ENCODE peak calls at places on chromosomes 3 and 15, in seven cellular contexts. I is K562, N is SK-N-SH, S is HCT116, R is GM12878, Z is HepG2, P is H1. E is an unnamed sample.

GRCh38 chr15:40815042-40815678 is 7.9 kb upstream of the DNAJC17 start:
- DNase-seq in I (no peak), N (no peak), S (no peak), R (no peak), Z (no peak), P (no peak), E (peak)

GRCh38 chr3:148084931-148085330 is 612.8 kb upstream of the AGTR1 start:
- DNase-seq in I (no peak), N (no peak), S (no peak), R (peak), Z (no peak), P (no peak), E (no peak)

GRCh38 chr3:103085465-103085864 is 650.6 kb downstream of the ZPLD1 start:
- DNase-seq in I (no peak), N (no peak), S (no peak), R (peak), Z (peak), P (no peak), E (no peak)

GRCh38 chr3:57729339-57730039 is 26.6 kb upstream of the SLMAP start:
- DNase-seq in I (no peak), N (no peak), S (no peak), R (no peak), Z (no peak), P (no peak), E (no peak)

GRCh38 chr3:8298021-8298954 is 203.3 kb upstream of the LMCD1 start:
- DNase-seq in I (no peak), N (no peak), S (no peak), R (no peak), Z (no peak), P (no peak), E (no peak)

GRCh38 chr15:29611057-29611456 is 211.2 kb downstream of the TJP1 start:
- DNase-seq in I (no peak), N (no peak), S (no peak), R (no peak), Z (no peak), P (no peak), E (no peak)

GRCh38 chr3:126746395-126747177 is 42.5 kb downstream of the CHCHD6 start:
- DNase-seq in I (peak), N (peak), S (peak), R (no peak), Z (peak), P (no peak), E (peak)

GRCh38 chr3:183375787-183376186 is 52.6 kb downstream of the MCF2L2 start:
- DNase-seq in I (no peak), N (no peak), S (no peak), R (no peak), Z (no peak), P (no peak), E (peak)

GRCh38 chr15:85704720-85705119 is 90.0 kb downstream of the KLHL25 start:
- DNase-seq in I (no peak), N (no peak), S (no peak), R (no peak), Z (no peak), P (no peak), E (no peak)

GRCh38 chr3:97256060-97256459 is 441.7 kb downstream of the EPHA6 start:
- DNase-seq in I (no peak), N (no peak), S (no peak), R (no peak), Z (no peak), P (no peak), E (no peak)

GRCh38 chr3:180646187-180646790 is 33.0 kb downstream of the CCDC39 start:
- DNase-seq in I (no peak), N (peak), S (peak), R (no peak), Z (no peak), P (no peak), E (peak)

GRCh38 chr3:126259411-126260391 is 79.3 kb upstream of the ALDH1L1 start:
- DNase-seq in I (peak), N (peak), S (no peak), R (no peak), Z (peak), P (no peak), E (no peak)

GRCh38 chr15:73305331-73306211 is 63.2 kb downstream of the HCN4 start:
- DNase-seq in I (peak), N (peak), S (peak), R (no peak), Z (peak), P (peak), E (peak)

GRCh38 chr3:27993061-27993460 is 248.4 kb upstream of the CMC1 start:
- DNase-seq in I (no peak), N (no peak), S (no peak), R (no peak), Z (no peak), P (no peak), E (no peak)

GRCh38 chr3:123445702-123446101 is 3.2 kb downstream of the ADCY5 start:
- DNase-seq in I (no peak), N (no peak), S (no peak), R (no peak), Z (no peak), P (no peak), E (no peak)

GRCh38 chr15:68304611-68305337 is 27.2 kb downstream of the FEM1B start:
- DNase-seq in I (no peak), N (no peak), S (no peak), R (no peak), Z (no peak), P (no peak), E (no peak)

DNA sequence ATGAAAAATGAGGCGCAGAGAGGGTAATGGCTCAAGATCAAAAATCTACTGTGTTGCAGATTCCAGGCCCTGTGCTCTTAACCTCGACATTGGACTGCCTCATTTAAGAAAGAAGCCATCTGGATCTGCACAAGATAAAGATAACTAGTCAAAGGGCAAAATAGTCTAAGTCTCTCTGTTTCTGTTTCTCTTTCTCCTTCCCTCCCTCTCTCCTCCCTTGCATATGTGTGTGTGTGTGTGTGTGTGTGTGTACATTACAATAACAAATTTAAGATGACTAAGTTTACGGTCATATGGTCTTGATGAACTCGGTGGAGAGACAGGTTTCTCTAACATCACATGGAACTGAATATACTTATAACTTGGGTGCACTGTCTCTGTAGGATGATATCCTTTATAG is 69.2 kb downstream of the MEIS2 start:
- DNase-seq in I (no peak), N (no peak), S (no peak), R (no peak), Z (no peak), P (no peak), E (no peak)
- TF ChIP-seq JUND in I (no peak), N (no peak), S (no peak), R (no peak), Z (no peak), P (no peak), E (no peak)

GRCh38 chr3:9862391-9863235 is 17.4 kb downstream of the CIDEC start:
- DNase-seq in I (peak), N (peak), S (no peak), R (no peak), Z (peak), P (no peak), E (no peak)
- TF ChIP-seq JUND in I (no peak), N (no peak), S (no peak), R (no peak), Z (no peak), P (no peak), E (no peak)

GRCh38 chr15:83284563-83285283 is at the start of gene BNC1:
- DNase-seq in I (no peak), N (no peak), S (no peak), R (no peak), Z (no peak), P (no peak), E (no peak)

GRCh38 chr15:83287541-83288027 is 3.1 kb upstream of the BNC1 start:
- DNase-seq in I (no peak), N (no peak), S (no peak), R (no peak), Z (no peak), P (no peak), E (no peak)

GRCh38 chr15:83283813-83284562 is 476 bp downstream of the BNC1 start:
- DNase-seq in I (no peak), N (peak), S (no peak), R (no peak), Z (no peak), P (no peak), E (no peak)

GRCh38 chr15:83285284-83285978 is 967 bp upstream of the BNC1 start:
- DNase-seq in I (no peak), N (no peak), S (no peak), R (no peak), Z (no peak), P (no peak), E (no peak)

GRCh38 chr15:83285979-83286553 is 1.6 kb upstream of the BNC1 start:
- DNase-seq in I (no peak), N (no peak), S (no peak), R (no peak), Z (no peak), P (no peak), E (peak)
- TF ChIP-seq JUND in I (no peak), N (peak), S (peak), R (no peak), Z (no peak), P (no peak), E (no peak)

GRCh38 chr15:54681578-54681977 is 515.2 kb downstream of the RSL24D1 start:
- DNase-seq in I (no peak), N (no peak), S (no peak), R (no peak), Z (no peak), P (no peak), E (no peak)
- TF ChIP-seq JUND in I (no peak), N (no peak), S (no peak), R (no peak), Z (no peak), P (no peak), E (no peak)

DNA sequence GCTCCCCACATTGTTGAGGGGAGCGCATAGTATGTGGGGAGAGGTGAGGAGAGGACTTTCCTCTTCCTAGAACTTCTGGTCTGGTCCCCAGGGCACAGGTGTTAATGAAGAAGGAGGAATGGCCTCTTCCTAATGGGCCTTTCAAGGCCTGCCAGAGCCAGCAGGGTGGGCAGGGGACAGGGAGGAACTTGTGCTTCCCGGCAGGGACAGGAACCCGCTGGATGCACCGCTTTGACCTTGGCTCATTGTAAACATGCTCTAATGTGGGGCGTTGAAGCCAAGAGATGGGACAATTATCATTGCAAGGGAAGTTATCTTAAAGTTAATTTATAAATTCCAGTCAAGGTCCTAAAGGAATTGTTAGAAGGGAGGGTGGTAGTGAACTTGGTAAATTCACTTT is 21.0 kb upstream of the CHRNB4 start:
- DNase-seq in I (no peak), N (no peak), S (no peak), R (no peak), Z (no peak), P (no peak), E (no peak)
- TF ChIP-seq JUND in I (no peak), N (no peak), S (no peak), R (no peak), Z (no peak), P (no peak), E (no peak)

E was measured in T47D.